ENCODE peak calls at places on chromosome 10, in five cellular contexts. V is IMR-90, R is cardiac muscle cell, X is right cardiac atrium, K is colonic mucosa. I is an unnamed sample.

GRCh38 chr10:50395279-50395678 is 144.0 kb upstream of the ASAH2 start:
- DNase-seq in V (peak; percentile 44), R (peak; percentile 71), X (no peak), K (no peak), I (no peak)

GRCh38 chr10:133439517-133440461 is 14.0 kb upstream of the SCART1 start:
- DNase-seq in V (no peak), R (no peak), X (no peak), K (peak; percentile 14), I (no peak)

GRCh38 chr10:125087191-125087896 is 73.0 kb downstream of the CTBP2 start:
- DNase-seq in V (no peak), R (no peak), X (no peak), K (no peak), I (peak; percentile 56)

GRCh38 chr10:34547283-34547682 is 267.8 kb downstream of the PARD3 start:
- DNase-seq in V (peak; percentile 46), R (no peak), X (no peak), K (no peak), I (no peak)

GRCh38 chr10:121183241-121183640 is 332.1 kb downstream of the WDR11 start:
- DNase-seq in V (no peak), R (no peak), X (no peak), K (no peak), I (no peak)

GRCh38 chr10:49608925-49609282 is 1.2 kb upstream of the SLC18A3 start:
- DNase-seq in V (no peak), R (no peak), X (no peak), K (no peak), I (peak; percentile 32)

GRCh38 chr10:98357208-98357836 is 57.7 kb downstream of the PYROXD2 start:
- DNase-seq in V (peak; percentile 90), R (peak; percentile 73), X (no peak), K (no peak), I (no peak)

GRCh38 chr10:85575441-85575840 is 791.2 kb downstream of the GRID1 start:
- DNase-seq in V (no peak), R (no peak), X (no peak), K (no peak), I (no peak)

GRCh38 chr10:127485153-127485857 is 63.8 kb upstream of the NPS start:
- DNase-seq in V (peak; percentile 73), R (no peak), X (no peak), K (no peak), I (no peak)

GRCh38 chr10:78552261-78552811 is 516.4 kb upstream of the ZMIZ1 start:
- DNase-seq in V (peak; percentile 60), R (peak; percentile 88), X (peak; percentile 64), K (no peak), I (peak; percentile 95)

GRCh38 chr10:124014416-124015154 is 78.8 kb downstream of the CHST15 start:
- DNase-seq in V (no peak), R (no peak), X (no peak), K (no peak), I (no peak)

GRCh38 chr10:130012129-130012528 is 48.1 kb upstream of the EBF3 start:
- DNase-seq in V (no peak), R (no peak), X (no peak), K (no peak), I (no peak)

GRCh38 chr10:8137272-8137680 is 82.8 kb downstream of the GATA3 start:
- DNase-seq in V (no peak), R (no peak), X (no peak), K (no peak), I (no peak)

GRCh38 chr10:80159166-80159888 is 26.8 kb downstream of the PLAC9 start:
- DNase-seq in V (no peak), R (no peak), X (peak; percentile 8), K (no peak), I (peak; percentile 50)

GRCh38 chr10:85995791-85996190 is 370.8 kb downstream of the GRID1 start:
- DNase-seq in V (peak; percentile 0), R (peak; percentile 19), X (no peak), K (peak; percentile 20), I (no peak)

GRCh38 chr10:19937989-19938388 is 121.8 kb downstream of the PLXDC2 start:
- DNase-seq in V (no peak), R (no peak), X (no peak), K (no peak), I (no peak)

GRCh38 chr10:79316671-79317431 is 30.4 kb upstream of the PPIF start:
- DNase-seq in V (peak; percentile 29), R (no peak), X (peak; percentile 11), K (no peak), I (no peak)

GRCh38 chr10:44513592-44513991 is 128.7 kb upstream of the CXCL12 start:
- DNase-seq in V (peak; percentile 18), R (peak; percentile 82), X (no peak), K (no peak), I (no peak)

GRCh38 chr10:48448796-48449195 is 142.3 kb downstream of the MAPK8 start:
- DNase-seq in V (peak; percentile 80), R (no peak), X (no peak), K (no peak), I (no peak)

GRCh38 chr10:73591578-73591902 is 398 bp upstream of the USP54 start:
- DNase-seq in V (no peak), R (no peak), X (no peak), K (no peak), I (no peak)

GRCh38 chr10:118911361-118911760 is 118.2 kb upstream of the NANOS1 start:
- DNase-seq in V (peak; percentile 28), R (peak; percentile 66), X (no peak), K (no peak), I (no peak)

GRCh38 chr10:97069026-97069425 is 116.7 kb downstream of the SLIT1 start:
- DNase-seq in V (no peak), R (no peak), X (no peak), K (no peak), I (no peak)

GRCh38 chr10:88069338-88069737 is 205.9 kb downstream of the PTEN start:
- DNase-seq in V (no peak), R (no peak), X (no peak), K (no peak), I (no peak)

GRCh38 chr10:102674566-102674965 is 30.3 kb downstream of the TRIM8 start:
- DNase-seq in V (no peak), R (no peak), X (no peak), K (no peak), I (no peak)

GRCh38 chr10:3516626-3517255 is 268.3 kb downstream of the KLF6 start:
- DNase-seq in V (no peak), R (no peak), X (no peak), K (no peak), I (no peak)

GRCh38 chr10:82961864-82962263 is 1086.9 kb downstream of the NRG3 start:
- DNase-seq in V (no peak), R (no peak), X (no peak), K (no peak), I (no peak)

GRCh38 chr10:99660662-99661369 is 1.5 kb downstream of the ENTPD7 start:
- DNase-seq in V (peak; percentile 14), R (peak; percentile 41), X (no peak), K (no peak), I (no peak)

GRCh38 chr10:33229944-33230267 is 104.6 kb downstream of the NRP1 start:
- DNase-seq in V (no peak), R (no peak), X (no peak), K (no peak), I (no peak)

GRCh38 chr10:108112218-108112617 is 947.7 kb upstream of the SORCS1 start:
- DNase-seq in V (no peak), R (no peak), X (no peak), K (no peak), I (no peak)

GRCh38 chr10:77926566-77927342 is at the start of gene DLG5:
- DNase-seq in V (peak; percentile 52), R (peak; percentile 76), X (peak; percentile 73), K (peak; percentile 75), I (peak; percentile 92)

GRCh38 chr10:114491933-114492332 is 87.6 kb upstream of the AFAP1L2 start:
- DNase-seq in V (no peak), R (no peak), X (no peak), K (no peak), I (no peak)

GRCh38 chr10:94129393-94130130 is 135.8 kb downstream of the PLCE1 start:
- DNase-seq in V (peak; percentile 91), R (peak; percentile 74), X (peak; percentile 42), K (no peak), I (no peak)

GRCh38 chr10:128051548-128051947 is 74.7 kb downstream of the MKI67 start:
- DNase-seq in V (no peak), R (no peak), X (no peak), K (no peak), I (no peak)

GRCh38 chr10:118564652-118565051 is 30.8 kb downstream of the PRLHR start:
- DNase-seq in V (no peak), R (peak; percentile 37), X (no peak), K (no peak), I (no peak)

GRCh38 chr10:126227762-126228134 is 160.5 kb downstream of the ADAM12 start:
- DNase-seq in V (peak; percentile 75), R (no peak), X (no peak), K (no peak), I (no peak)

DNA sequence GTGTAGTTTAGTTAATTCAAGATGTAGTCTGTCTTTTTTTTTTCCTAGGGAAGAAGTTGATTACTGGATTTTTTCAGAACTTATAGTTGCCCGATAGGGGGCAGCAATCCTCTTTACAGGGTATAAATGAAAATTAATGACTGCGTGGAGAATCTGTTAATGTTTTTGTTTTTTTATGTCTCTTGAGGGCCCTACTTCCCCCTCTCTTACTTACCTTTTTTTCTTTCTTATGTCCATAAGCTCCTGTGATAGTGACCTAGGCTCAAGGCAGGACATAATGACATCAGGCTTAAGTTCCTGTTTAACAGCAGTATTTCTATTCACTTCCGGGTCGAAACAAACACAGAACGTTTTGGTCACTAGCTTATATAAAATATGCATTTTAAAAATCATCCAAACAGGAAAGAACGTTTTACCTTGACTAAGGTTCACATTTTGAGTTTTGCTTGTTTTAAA is 18.8 kb downstream of the CDC123 start:
- DNase-seq in V (peak; percentile 64), R (peak; percentile 73), X (no peak), K (peak; percentile 60), I (no peak)
- H3K4me3 ChIP-seq in V (no peak overlapping the region), R (no peak overlapping the region), X (peak overlapping the region; percentile 29), K (no peak overlapping the region), I (peak overlapping the region; percentile 20)

GRCh38 chr10:132188331-132188730 is 1.6 kb downstream of the DPYSL4 start:
- DNase-seq in V (no peak), R (no peak), X (no peak), K (no peak), I (no peak)
- H3K4me1 ChIP-seq in V (peaks cover 4% of the 10 kb centered on the region), R (peaks cover 9% of the 10 kb centered on the region), X (no peaks in the 10 kb centered on the region), K (peaks cover 10% of the 10 kb centered on the region), I (peaks cover 28% of the 10 kb centered on the region)

GRCh38 chr10:110868981-110869380 is 2.7 kb upstream of the PDCD4 start:
- DNase-seq in V (no peak), R (no peak), X (no peak), K (no peak), I (no peak)
- H3K4me3 ChIP-seq in V (no peak overlapping the region), R (no peak overlapping the region), X (no peak overlapping the region), K (no peak overlapping the region), I (no peak overlapping the region)

GRCh38 chr10:62048473-62048872 is 147.0 kb downstream of the ARID5B start:
- DNase-seq in V (no peak), R (no peak), X (no peak), K (no peak), I (no peak)
- H3K4me1 ChIP-seq in V (peaks cover 21% of the 10 kb centered on the region), R (peaks cover 54% of the 10 kb centered on the region), X (peaks cover 20% of the 10 kb centered on the region), K (peaks cover 4% of the 10 kb centered on the region), I (peaks cover 65% of the 10 kb centered on the region)